ENCODE peak calls at places on chromosomes 13 and 19, in six cellular contexts. T is HL-60, S is glutamatergic neuron, P is colonic mucosa, A is H1, Z is psoas muscle. F is an unnamed sample.

GRCh38 chr13:38086721-38087120 is 217.1 kb upstream of the TRPC4 start:
- DNase-seq in A (no peak), T (no peak), S (no peak), Z (no peak), P (no peak), F (no peak)

GRCh38 chr13:51814825-51815650 is 11.1 kb upstream of the DHRS12 start:
- DNase-seq in P (peak; percentile 79), T (no peak), S (peak; percentile 70), A (no peak), Z (peak; percentile 68), F (peak; percentile 67)

GRCh38 chr13:59842507-59842906 is 321.2 kb downstream of the DIAPH3 start:
- DNase-seq in T (no peak), P (no peak), Z (no peak), S (no peak), A (no peak), F (no peak)

GRCh38 chr13:98524391-98524790 is 52.5 kb downstream of the STK24 start:
- DNase-seq in P (no peak), S (peak; percentile 60), T (no peak), A (no peak), Z (no peak), F (no peak)

GRCh38 chr13:108154421-108154858 is 60.9 kb downstream of the LIG4 start:
- DNase-seq in T (no peak), P (peak; percentile 68), A (no peak), S (no peak), Z (no peak), F (no peak)

GRCh38 chr13:46385946-46386345 is 1.1 kb downstream of the RUBCNL start:
- DNase-seq in P (no peak), Z (no peak), S (no peak), A (no peak), T (no peak), F (peak; percentile 13)

GRCh38 chr13:97468331-97468730 is 34.4 kb downstream of the RAP2A start:
- DNase-seq in A (no peak), S (no peak), Z (no peak), T (no peak), P (no peak), F (no peak)

GRCh38 chr19:2070986-2071673 is 20.1 kb upstream of the MKNK2 start:
- DNase-seq in T (no peak), Z (peak; percentile 47), S (no peak), A (no peak), P (no peak), F (no peak)

GRCh38 chr13:35791191-35791902 is 314.9 kb upstream of the MAB21L1 start:
- DNase-seq in A (no peak), P (no peak), T (no peak), S (no peak), Z (no peak), F (no peak)

DNA sequence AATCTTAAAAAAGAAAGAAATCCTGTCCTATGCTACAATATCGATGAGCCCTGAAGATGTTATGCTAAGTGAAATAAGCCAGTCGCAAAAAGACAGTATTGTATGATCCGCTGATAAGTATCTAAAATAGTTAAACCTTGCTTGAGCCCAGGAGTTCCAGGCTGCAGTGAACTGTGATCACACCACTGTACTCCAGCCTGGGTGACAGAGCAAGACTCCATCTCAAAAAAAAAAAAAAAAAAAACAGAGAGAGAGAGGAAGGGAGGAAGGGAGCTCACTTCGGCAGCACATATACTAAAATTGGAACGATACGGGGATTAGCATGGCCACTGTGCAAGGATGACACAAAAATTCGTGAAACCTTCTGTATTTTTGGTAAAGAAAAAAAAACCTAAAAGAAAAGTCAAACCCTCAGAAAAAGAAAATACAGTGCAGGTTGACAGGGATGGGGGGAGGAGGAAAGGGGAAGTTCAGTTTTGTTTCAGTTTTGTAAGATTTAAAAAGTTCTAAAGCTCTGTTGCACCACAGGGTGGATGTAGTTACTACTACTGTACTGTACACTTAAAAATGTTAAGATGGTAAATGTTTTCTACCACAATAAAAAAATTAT is 8.4 kb downstream of the CLASRP start:
- DNase-seq in Z (no peak), T (no peak), P (no peak), A (no peak), S (no peak), F (no peak)
- TF ChIP-seq CTCF in Z (no peak), T (no peak), P (no peak), A (no peak), S (no peak), F (no peak)

DNA sequence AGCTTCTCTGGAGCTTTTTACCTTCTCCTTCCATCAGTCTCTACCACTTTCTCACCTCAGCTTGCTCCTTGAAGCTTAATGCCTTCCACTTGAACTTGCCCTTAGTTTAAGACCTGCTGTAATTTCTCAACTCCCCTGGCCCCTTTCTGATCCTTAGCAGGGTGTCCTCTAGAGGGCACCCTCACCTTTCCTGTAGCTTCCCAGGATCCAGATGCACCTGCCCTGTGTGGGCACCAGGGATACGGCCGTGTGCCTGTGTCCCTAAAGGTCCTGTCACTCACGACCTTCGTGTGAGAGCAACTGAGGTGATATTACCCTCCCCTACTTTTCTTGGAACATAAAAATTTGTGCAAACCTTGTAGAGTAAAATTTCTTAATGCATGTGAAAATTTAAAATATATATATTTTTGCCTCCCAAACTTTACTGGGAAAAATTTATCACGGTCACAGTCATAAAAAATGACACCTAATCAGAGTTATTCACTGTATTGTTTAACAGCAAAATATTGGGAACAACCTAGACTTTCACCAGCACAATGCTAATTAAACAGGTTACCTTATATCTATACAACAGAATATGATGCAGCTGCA is 46.4 kb downstream of the PSG3 start:
- DNase-seq in S (peak; percentile 19), P (no peak), Z (no peak), A (no peak), T (no peak), F (no peak)
- TF ChIP-seq CTCF in S (no peak), P (peak; percentile 14), Z (no peak), A (peak; percentile 14), T (peak; percentile 11), F (no peak)

GRCh38 chr13:49679244-49679643 is 12.0 kb downstream of the EBPL start:
- DNase-seq in T (no peak), A (no peak), Z (no peak), S (no peak), P (no peak), F (no peak)
- TF ChIP-seq CTCF in T (no peak), A (no peak), Z (peak; percentile 5), S (no peak), P (no peak), F (no peak)

GRCh38 chr19:40249781-40250180 is 23.3 kb upstream of the CCNP start:
- DNase-seq in P (no peak), T (no peak), S (no peak), Z (no peak), A (no peak), F (no peak)
- TF ChIP-seq CTCF in P (no peak), T (no peak), S (no peak), Z (no peak), A (no peak), F (no peak)

GRCh38 chr13:114032121-114032799 is 58.4 kb upstream of the C13orf46 start:
- DNase-seq in S (no peak), P (no peak), A (no peak), T (no peak), Z (no peak), F (no peak)

GRCh38 chr13:114030666-114031610 is 57.1 kb upstream of the C13orf46 start:
- DNase-seq in Z (no peak), T (no peak), S (peak; percentile 17), A (no peak), P (no peak), F (no peak)

GRCh38 chr13:114033541-114034315 is 59.9 kb upstream of the C13orf46 start:
- DNase-seq in A (no peak), T (no peak), P (no peak), S (no peak), Z (no peak), F (no peak)

GRCh38 chr13:114029866-114030625 is 56.2 kb upstream of the C13orf46 start:
- DNase-seq in P (no peak), Z (no peak), S (peak; percentile 51), A (no peak), T (no peak), F (no peak)

DNA sequence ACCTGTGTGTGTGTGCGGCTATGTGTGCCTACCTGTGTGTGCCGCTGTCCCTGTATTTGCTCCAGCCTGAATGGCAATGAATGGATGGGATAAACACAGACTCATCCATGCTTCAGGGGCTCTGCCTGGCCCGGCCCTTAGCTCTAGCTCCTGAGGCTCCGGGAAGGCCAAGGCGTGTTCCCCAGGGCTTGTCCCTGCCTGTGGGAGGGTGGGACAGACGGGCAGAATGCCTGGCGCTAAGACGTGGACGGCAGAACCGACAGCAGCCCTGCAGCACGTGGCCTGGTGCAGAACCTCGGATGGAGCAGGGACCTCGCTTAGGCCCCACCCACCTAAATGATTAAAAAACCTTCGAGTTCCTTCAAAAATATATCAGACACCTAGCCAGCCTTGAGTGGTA is 57.8 kb upstream of the C13orf46 start:
- DNase-seq in P (no peak), Z (no peak), T (no peak), S (no peak), A (no peak), F (no peak)
- TF ChIP-seq CTCF in P (no peak), Z (no peak), T (no peak), S (no peak), A (no peak), F (no peak)

GRCh38 chr19:45125975-45126493 is 33.1 kb downstream of the PPP1R37 start:
- DNase-seq in A (peak; percentile 56), P (peak; percentile 84), Z (peak; percentile 78), S (peak; percentile 75), T (peak; percentile 54), F (peak; percentile 64)
- TF ChIP-seq CTCF in A (peak; percentile 98), P (peak; percentile 78), Z (peak; percentile 69), S (peak; percentile 75), T (peak; percentile 92), F (peak; percentile 70)